ENCODE peak calls at places on chromosomes 16 and 17, in seven cellular contexts. N is A549, C is GM10248, Y is ovary, O is omental fat pad, K is Panc1, M is AG10803. H is an unnamed sample.

GRCh38 chr17:81057079-81057730 is 22.3 kb downstream of the BAIAP2 start:
- DNase-seq in N (peak), C (no peak), Y (no peak), O (no peak), K (no peak), M (no peak), H (no peak)

GRCh38 chr17:5931611-5932010 is 138.6 kb upstream of the WSCD1 start:
- DNase-seq in N (no peak), C (no peak), Y (no peak), O (no peak), K (no peak), M (no peak), H (no peak)

GRCh38 chr16:55236655-55237054 is 87.3 kb upstream of the IRX6 start:
- DNase-seq in N (no peak), C (no peak), Y (no peak), O (no peak), K (no peak), M (no peak), H (no peak)

GRCh38 chr16:71430744-71431143 is 11.1 kb downstream of the TLE7 start:
- DNase-seq in N (no peak), C (no peak), Y (no peak), O (no peak), K (no peak), M (no peak), H (no peak)

GRCh38 chr17:27386206-27387075 is 69.8 kb upstream of the KSR1 start:
- DNase-seq in N (no peak), C (no peak), Y (no peak), O (no peak), K (no peak), M (no peak), H (no peak)

GRCh38 chr17:75845058-75845711 is 981 bp upstream of the UNC13D start:
- DNase-seq in N (peak), C (peak), Y (peak), O (no peak), K (peak), M (peak), H (peak)

GRCh38 chr16:19108409-19109287 is 5.1 kb upstream of the ITPRIPL2 start:
- DNase-seq in N (no peak), C (peak), Y (no peak), O (no peak), K (no peak), M (no peak), H (no peak)

GRCh38 chr17:77064608-77065007 is 76.2 kb upstream of the SEC14L1 start:
- DNase-seq in N (no peak), C (no peak), Y (no peak), O (no peak), K (no peak), M (no peak), H (no peak)

GRCh38 chr17:27396045-27396444 is 60.2 kb upstream of the KSR1 start:
- DNase-seq in N (no peak), C (no peak), Y (no peak), O (no peak), K (no peak), M (no peak), H (no peak)

GRCh38 chr16:87436225-87437172 is 44.4 kb downstream of the MAP1LC3B start:
- DNase-seq in N (no peak), C (no peak), Y (peak), O (no peak), K (no peak), M (peak), H (no peak)

GRCh38 chr16:87431926-87432325 is 39.8 kb downstream of the MAP1LC3B start:
- DNase-seq in N (no peak), C (no peak), Y (no peak), O (no peak), K (no peak), M (peak), H (no peak)

GRCh38 chr16:87435399-87436224 is 43.5 kb downstream of the MAP1LC3B start:
- DNase-seq in N (no peak), C (no peak), Y (peak), O (no peak), K (no peak), M (peak), H (no peak)

GRCh38 chr16:87432330-87432915 is 40.3 kb downstream of the MAP1LC3B start:
- DNase-seq in N (no peak), C (no peak), Y (no peak), O (no peak), K (no peak), M (no peak), H (no peak)

DNA sequence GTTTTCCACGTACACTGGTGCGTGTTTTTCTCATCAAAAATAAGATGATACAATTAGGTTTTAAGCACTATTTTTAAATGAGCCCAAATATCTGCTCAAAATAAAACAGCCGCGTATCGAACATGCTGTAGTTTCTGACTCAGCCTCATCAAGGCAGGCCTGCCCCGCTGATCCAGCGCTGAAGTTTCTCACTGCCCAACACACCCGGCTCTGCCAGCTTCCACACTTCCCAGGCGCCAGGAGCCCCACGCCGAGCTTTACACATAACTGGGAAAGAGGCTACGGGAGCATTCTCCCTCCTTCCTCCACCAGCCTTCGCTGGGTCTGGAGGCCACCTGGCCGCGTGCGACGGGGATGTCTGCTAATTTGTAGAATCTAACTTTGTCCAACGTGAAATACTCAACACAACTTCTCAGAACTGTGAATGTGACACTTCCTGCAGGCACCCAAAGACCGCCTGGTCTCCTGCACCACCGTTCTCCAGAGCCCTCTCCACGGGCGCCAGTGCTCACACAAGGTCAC is 42.1 kb downstream of the MAP1LC3B start:
- DNase-seq in N (no peak), C (no peak), Y (no peak), O (no peak), K (no peak), M (peak), H (no peak)
- TF ChIP-seq CTCF in N (no peak), C (no peak), Y (no peak), O (no peak), K (no peak), M (peak), H (no peak)

GRCh38 chr17:58112970-58113631 is 29.9 kb downstream of the DYNLL2 start:
- DNase-seq in N (peak), C (peak), Y (peak), O (peak), K (peak), M (peak), H (peak)
- TF ChIP-seq CTCF in N (peak), C (peak), Y (peak), O (peak), K (peak), M (peak), H (peak)

GRCh38 chr17:59558953-59559352 is 6.5 kb upstream of the DHX40 start:
- DNase-seq in N (no peak), C (no peak), Y (no peak), O (no peak), K (no peak), M (peak), H (no peak)
- TF ChIP-seq CTCF in N (peak), C (peak), Y (no peak), O (no peak), K (peak), M (peak), H (no peak)

GRCh38 chr16:8853611-8854010 is 15.2 kb downstream of the CARHSP1 start:
- DNase-seq in N (no peak), C (no peak), Y (no peak), O (peak), K (no peak), M (no peak), H (no peak)

GRCh38 chr16:8855972-8856371 is 12.8 kb downstream of the CARHSP1 start:
- DNase-seq in N (no peak), C (no peak), Y (no peak), O (no peak), K (no peak), M (no peak), H (no peak)

GRCh38 chr16:8854298-8854948 is 14.4 kb downstream of the CARHSP1 start:
- DNase-seq in N (no peak), C (no peak), Y (no peak), O (peak), K (no peak), M (no peak), H (no peak)

GRCh38 chr16:8853150-8853549 is 15.7 kb downstream of the CARHSP1 start:
- DNase-seq in N (no peak), C (no peak), Y (no peak), O (no peak), K (no peak), M (no peak), H (no peak)

GRCh38 chr16:8855051-8855786 is 13.6 kb downstream of the CARHSP1 start:
- DNase-seq in N (no peak), C (no peak), Y (no peak), O (peak), K (no peak), M (no peak), H (no peak)
- TF ChIP-seq CTCF in N (no peak), C (no peak), Y (no peak), O (no peak), K (no peak), M (no peak), H (no peak)

DNA sequence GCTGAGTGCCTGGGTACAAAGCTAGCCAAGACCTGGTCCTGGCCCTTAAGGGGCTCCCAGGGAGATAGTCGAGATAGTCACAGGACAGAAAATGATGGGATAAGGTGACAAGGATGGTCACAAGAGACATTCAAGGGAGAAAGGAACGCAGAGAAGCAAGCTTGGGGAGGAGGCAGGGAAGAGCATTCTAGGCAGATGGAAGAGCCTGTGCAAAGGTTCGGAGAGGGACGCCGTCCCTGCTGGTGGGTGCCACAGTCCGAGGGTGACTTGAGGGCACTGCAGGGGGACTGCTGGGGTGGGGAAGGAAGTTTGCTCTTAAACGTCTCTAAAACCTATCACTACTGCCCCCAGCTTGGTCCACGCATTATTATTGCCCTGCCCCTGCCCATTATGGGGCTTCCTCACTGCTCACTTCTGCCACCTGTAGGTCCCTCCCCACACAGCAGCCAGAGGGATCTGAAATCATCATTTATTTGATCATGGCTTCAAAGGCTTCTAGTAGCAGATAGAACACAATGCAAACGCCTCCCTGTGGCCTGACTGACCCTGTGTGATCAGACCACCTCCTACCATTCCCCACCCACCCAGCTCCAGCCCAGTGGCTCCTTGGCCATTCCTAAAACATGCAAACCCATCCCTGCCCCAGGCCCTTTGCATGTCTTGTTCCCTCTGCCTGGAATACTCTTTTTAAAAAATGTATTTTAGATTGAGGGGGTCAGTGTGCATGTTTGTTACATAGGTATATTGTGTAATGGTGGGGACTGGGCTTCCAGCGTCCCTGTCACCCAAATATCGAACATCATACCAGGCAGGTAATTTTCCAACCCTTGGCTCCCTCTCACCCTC is 60.3 kb downstream of the RMI2 start:
- DNase-seq in N (peak), C (peak), Y (no peak), O (no peak), K (peak), M (no peak), H (no peak)
- TF ChIP-seq CTCF in N (peak), C (peak), Y (no peak), O (no peak), K (peak), M (peak), H (peak)

GRCh38 chr16:15482748-15483118 is 48.3 kb downstream of the BMERB1 start:
- DNase-seq in N (no peak), C (no peak), Y (no peak), O (no peak), K (no peak), M (no peak), H (no peak)

GRCh38 chr16:15484662-15485061 is 50.3 kb downstream of the BMERB1 start:
- DNase-seq in N (no peak), C (no peak), Y (no peak), O (no peak), K (no peak), M (peak), H (no peak)

GRCh38 chr16:15483857-15484256 is 49.5 kb downstream of the BMERB1 start:
- DNase-seq in N (no peak), C (no peak), Y (no peak), O (no peak), K (no peak), M (no peak), H (no peak)

GRCh38 chr16:15485175-15485574 is 50.8 kb downstream of the BMERB1 start:
- DNase-seq in N (no peak), C (no peak), Y (no peak), O (no peak), K (no peak), M (no peak), H (no peak)

GRCh38 chr16:15482068-15482747 is 47.8 kb downstream of the BMERB1 start:
- DNase-seq in N (peak), C (no peak), Y (peak), O (no peak), K (peak), M (peak), H (no peak)
- TF ChIP-seq CTCF in N (no peak), C (no peak), Y (no peak), O (no peak), K (no peak), M (peak), H (no peak)

GRCh38 chr16:56686758-56687157 is 4.5 kb downstream of the MT1X start:
- DNase-seq in N (no peak), C (no peak), Y (no peak), O (no peak), K (no peak), M (no peak), H (no peak)

GRCh38 chr16:56689171-56689570 is 6.9 kb downstream of the MT1X start:
- DNase-seq in N (peak), C (no peak), Y (no peak), O (no peak), K (no peak), M (no peak), H (no peak)

GRCh38 chr16:56691885-56692284 is 9.6 kb downstream of the MT1X start:
- DNase-seq in N (peak), C (no peak), Y (no peak), O (no peak), K (no peak), M (no peak), H (no peak)

GRCh38 chr16:56690420-56691122 is 8.3 kb downstream of the MT1X start:
- DNase-seq in N (no peak), C (no peak), Y (no peak), O (no peak), K (no peak), M (no peak), H (no peak)

DNA sequence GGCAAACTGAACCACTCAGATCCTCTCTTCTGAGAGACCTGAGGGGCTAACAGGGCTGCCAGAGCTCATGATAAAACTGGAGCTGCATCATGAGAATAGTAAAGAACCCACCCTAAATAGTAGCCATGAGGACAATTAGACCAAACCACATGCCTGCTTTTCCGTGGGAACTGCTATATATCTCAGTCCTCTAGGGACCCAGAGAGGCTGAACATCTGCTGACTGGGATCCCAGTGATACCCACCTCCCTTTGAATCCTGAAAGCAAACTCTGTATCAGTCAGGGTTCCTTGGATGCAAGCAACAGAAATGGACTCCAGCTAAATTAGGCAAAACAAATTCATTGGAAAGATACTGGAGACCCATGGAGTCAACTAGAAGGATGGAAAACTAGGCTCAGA is 6.5 kb downstream of the MT1X start:
- DNase-seq in N (no peak), C (no peak), Y (no peak), O (no peak), K (no peak), M (no peak), H (no peak)
- TF ChIP-seq CTCF in N (no peak), C (no peak), Y (no peak), O (no peak), K (no peak), M (no peak), H (no peak)

DNA sequence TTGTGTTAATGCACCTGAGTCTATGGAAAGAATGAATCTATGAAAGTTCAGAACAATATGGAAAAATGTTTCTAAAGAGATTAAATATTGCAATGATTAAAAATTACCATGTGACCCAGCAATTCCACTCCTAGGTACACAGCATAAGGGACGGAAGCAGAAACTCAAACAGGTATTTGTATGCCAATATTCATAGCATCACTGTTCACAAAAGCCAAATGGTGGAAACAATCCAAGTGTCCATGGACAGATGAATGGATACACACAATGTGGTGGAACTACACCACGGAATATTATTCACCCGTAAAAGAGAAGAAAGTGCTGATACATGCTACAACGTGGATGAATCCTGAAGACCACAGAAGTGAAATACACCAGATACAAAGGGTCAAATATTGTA is 37.7 kb downstream of the VPS53 start:
- DNase-seq in N (no peak), C (no peak), Y (no peak), O (no peak), K (no peak), M (no peak), H (no peak)
- TF ChIP-seq CTCF in N (no peak), C (no peak), Y (no peak), O (no peak), K (no peak), M (no peak), H (no peak)

GRCh38 chr17:79915850-79916430 is 76.7 kb upstream of the CBX4 start:
- DNase-seq in N (peak), C (no peak), Y (no peak), O (no peak), K (no peak), M (peak), H (no peak)
- TF ChIP-seq CTCF in N (peak), C (peak), Y (peak), O (no peak), K (no peak), M (peak), H (no peak)